ENCODE peak calls at places on chromosomes 13 and 19, in five cellular contexts. One of them, this sample, is unnamed.

GRCh38 chr19:50333737-50334617 is 4.8 kb upstream of the KCNC3 start:
- DNase-seq in stimulated activated CD8-positive, alpha-beta memory T cell treated with anti-CD3 and anti-CD28 coated beads, Interleukin-15, amount 100 ng/mL, for 24 hours: peak
- DNase-seq in fibroblast of the aortic adventitia: no peak
- DNase-seq in type B pancreatic cell: peak
- DNase-seq in astrocyte: peak
- DNase-seq in this sample: peak

GRCh38 chr13:78609464-78610205 is 6.3 kb upstream of the POU4F1 start:
- DNase-seq in stimulated activated CD8-positive, alpha-beta memory T cell treated with anti-CD3 and anti-CD28 coated beads, Interleukin-15, amount 100 ng/mL, for 24 hours: no peak
- DNase-seq in fibroblast of the aortic adventitia: peak
- DNase-seq in type B pancreatic cell: no peak
- DNase-seq in astrocyte: no peak
- DNase-seq in this sample: no peak

GRCh38 chr19:56111601-56112312 is 9.3 kb downstream of the ZNF787 start:
- DNase-seq in stimulated activated CD8-positive, alpha-beta memory T cell treated with anti-CD3 and anti-CD28 coated beads, Interleukin-15, amount 100 ng/mL, for 24 hours: no peak
- DNase-seq in fibroblast of the aortic adventitia: no peak
- DNase-seq in type B pancreatic cell: no peak
- DNase-seq in astrocyte: no peak
- DNase-seq in this sample: peak

GRCh38 chr13:113837554-113838355 is 26.1 kb downstream of the GAS6 start:
- DNase-seq in stimulated activated CD8-positive, alpha-beta memory T cell treated with anti-CD3 and anti-CD28 coated beads, Interleukin-15, amount 100 ng/mL, for 24 hours: no peak
- DNase-seq in fibroblast of the aortic adventitia: peak
- DNase-seq in type B pancreatic cell: no peak
- DNase-seq in astrocyte: peak
- DNase-seq in this sample: peak

GRCh38 chr13:83819611-83820010 is 62.7 kb downstream of the SLITRK1 start:
- DNase-seq in stimulated activated CD8-positive, alpha-beta memory T cell treated with anti-CD3 and anti-CD28 coated beads, Interleukin-15, amount 100 ng/mL, for 24 hours: no peak
- DNase-seq in fibroblast of the aortic adventitia: peak
- DNase-seq in type B pancreatic cell: no peak
- DNase-seq in astrocyte: peak
- DNase-seq in this sample: no peak

GRCh38 chr13:33283195-33283910 is 2.2 kb downstream of the STARD13 start:
- DNase-seq in stimulated activated CD8-positive, alpha-beta memory T cell treated with anti-CD3 and anti-CD28 coated beads, Interleukin-15, amount 100 ng/mL, for 24 hours: no peak
- DNase-seq in fibroblast of the aortic adventitia: no peak
- DNase-seq in type B pancreatic cell: no peak
- DNase-seq in astrocyte: no peak
- DNase-seq in this sample: no peak

GRCh38 chr19:29378543-29379105 is 147.2 kb upstream of the VSTM2B start:
- DNase-seq in stimulated activated CD8-positive, alpha-beta memory T cell treated with anti-CD3 and anti-CD28 coated beads, Interleukin-15, amount 100 ng/mL, for 24 hours: no peak
- DNase-seq in fibroblast of the aortic adventitia: no peak
- DNase-seq in type B pancreatic cell: peak
- DNase-seq in astrocyte: no peak
- DNase-seq in this sample: no peak

GRCh38 chr13:42532561-42533335 is 41.2 kb upstream of the TNFSF11 start:
- DNase-seq in stimulated activated CD8-positive, alpha-beta memory T cell treated with anti-CD3 and anti-CD28 coated beads, Interleukin-15, amount 100 ng/mL, for 24 hours: no peak
- DNase-seq in fibroblast of the aortic adventitia: peak
- DNase-seq in type B pancreatic cell: no peak
- DNase-seq in astrocyte: no peak
- DNase-seq in this sample: no peak

GRCh38 chr19:32702010-32702409 is 10.4 kb downstream of the NUDT19 start:
- DNase-seq in stimulated activated CD8-positive, alpha-beta memory T cell treated with anti-CD3 and anti-CD28 coated beads, Interleukin-15, amount 100 ng/mL, for 24 hours: no peak
- DNase-seq in fibroblast of the aortic adventitia: no peak
- DNase-seq in type B pancreatic cell: no peak
- DNase-seq in astrocyte: no peak
- DNase-seq in this sample: peak

GRCh38 chr19:5152013-5152763 is 183.3 kb downstream of the KDM4B start:
- DNase-seq in stimulated activated CD8-positive, alpha-beta memory T cell treated with anti-CD3 and anti-CD28 coated beads, Interleukin-15, amount 100 ng/mL, for 24 hours: no peak
- DNase-seq in fibroblast of the aortic adventitia: no peak
- DNase-seq in type B pancreatic cell: no peak
- DNase-seq in astrocyte: no peak
- DNase-seq in this sample: no peak

GRCh38 chr13:59982631-59983382 is 180.9 kb downstream of the DIAPH3 start:
- DNase-seq in stimulated activated CD8-positive, alpha-beta memory T cell treated with anti-CD3 and anti-CD28 coated beads, Interleukin-15, amount 100 ng/mL, for 24 hours: no peak
- DNase-seq in fibroblast of the aortic adventitia: peak
- DNase-seq in type B pancreatic cell: no peak
- DNase-seq in astrocyte: peak
- DNase-seq in this sample: no peak

GRCh38 chr19:15074371-15074770 is 7.6 kb upstream of the OR1I1 start:
- DNase-seq in stimulated activated CD8-positive, alpha-beta memory T cell treated with anti-CD3 and anti-CD28 coated beads, Interleukin-15, amount 100 ng/mL, for 24 hours: no peak
- DNase-seq in fibroblast of the aortic adventitia: no peak
- DNase-seq in type B pancreatic cell: no peak
- DNase-seq in astrocyte: no peak
- DNase-seq in this sample: no peak

GRCh38 chr13:94921181-94921580 is 208.8 kb upstream of the SOX21 start:
- DNase-seq in stimulated activated CD8-positive, alpha-beta memory T cell treated with anti-CD3 and anti-CD28 coated beads, Interleukin-15, amount 100 ng/mL, for 24 hours: no peak
- DNase-seq in fibroblast of the aortic adventitia: no peak
- DNase-seq in type B pancreatic cell: no peak
- DNase-seq in astrocyte: no peak
- DNase-seq in this sample: no peak

GRCh38 chr13:105363747-105364177 is 1171.7 kb downstream of the EFNB2 start:
- DNase-seq in stimulated activated CD8-positive, alpha-beta memory T cell treated with anti-CD3 and anti-CD28 coated beads, Interleukin-15, amount 100 ng/mL, for 24 hours: no peak
- DNase-seq in fibroblast of the aortic adventitia: no peak
- DNase-seq in type B pancreatic cell: no peak
- DNase-seq in astrocyte: no peak
- DNase-seq in this sample: no peak

GRCh38 chr19:38239816-38240215 is 15.8 kb upstream of the DPF1 start:
- DNase-seq in stimulated activated CD8-positive, alpha-beta memory T cell treated with anti-CD3 and anti-CD28 coated beads, Interleukin-15, amount 100 ng/mL, for 24 hours: no peak
- DNase-seq in fibroblast of the aortic adventitia: no peak
- DNase-seq in type B pancreatic cell: no peak
- DNase-seq in astrocyte: no peak
- DNase-seq in this sample: no peak

GRCh38 chr13:23679214-23679613 is 109.0 kb downstream of the TNFRSF19 start:
- DNase-seq in stimulated activated CD8-positive, alpha-beta memory T cell treated with anti-CD3 and anti-CD28 coated beads, Interleukin-15, amount 100 ng/mL, for 24 hours: no peak
- DNase-seq in fibroblast of the aortic adventitia: no peak
- DNase-seq in type B pancreatic cell: no peak
- DNase-seq in astrocyte: peak
- DNase-seq in this sample: no peak

GRCh38 chr13:31167490-31167889 is 5.8 kb upstream of the HSPH1 start:
- DNase-seq in stimulated activated CD8-positive, alpha-beta memory T cell treated with anti-CD3 and anti-CD28 coated beads, Interleukin-15, amount 100 ng/mL, for 24 hours: no peak
- DNase-seq in fibroblast of the aortic adventitia: no peak
- DNase-seq in type B pancreatic cell: no peak
- DNase-seq in astrocyte: no peak
- DNase-seq in this sample: no peak

GRCh38 chr13:109297628-109298027 is 488.8 kb downstream of the IRS2 start:
- DNase-seq in stimulated activated CD8-positive, alpha-beta memory T cell treated with anti-CD3 and anti-CD28 coated beads, Interleukin-15, amount 100 ng/mL, for 24 hours: no peak
- DNase-seq in fibroblast of the aortic adventitia: peak
- DNase-seq in type B pancreatic cell: no peak
- DNase-seq in astrocyte: peak
- DNase-seq in this sample: no peak

GRCh38 chr19:6076675-6077463 is 33.4 kb downstream of the RFX2 start:
- DNase-seq in stimulated activated CD8-positive, alpha-beta memory T cell treated with anti-CD3 and anti-CD28 coated beads, Interleukin-15, amount 100 ng/mL, for 24 hours: no peak
- DNase-seq in fibroblast of the aortic adventitia: peak
- DNase-seq in type B pancreatic cell: no peak
- DNase-seq in astrocyte: peak
- DNase-seq in this sample: no peak